ENCODE peak calls at places on chromosome 7, in eight cellular contexts. One of them, this sample, is unnamed.

GRCh38 chr7:2060701-2061100 is 172.0 kb downstream of the MAD1L1 start:
- DNase-seq in RPMI7951: no peak
- DNase-seq in ovary: no peak
- DNase-seq in lung: no peak
- DNase-seq in EH: no peak
- DNase-seq in MCF 10A: no peak
- DNase-seq in activated T-cell treated with anti-CD3 and anti-CD28 coated beads, Interleukin-2, amount 50 U/mL, for 72 hours: no peak
- DNase-seq in ELR: no peak
- DNase-seq in this sample: no peak

GRCh38 chr7:140262242-140262903 is 85.6 kb upstream of the KDM7A start:
- DNase-seq in RPMI7951: no peak
- DNase-seq in ovary: no peak
- DNase-seq in lung: no peak
- DNase-seq in EH: no peak
- DNase-seq in MCF 10A: no peak
- DNase-seq in activated T-cell treated with anti-CD3 and anti-CD28 coated beads, Interleukin-2, amount 50 U/mL, for 72 hours: no peak
- DNase-seq in ELR: no peak
- DNase-seq in this sample: no peak

GRCh38 chr7:147478751-147479150 is 1111.8 kb upstream of the C7orf33 start:
- DNase-seq in RPMI7951: no peak
- DNase-seq in ovary: no peak
- DNase-seq in lung: no peak
- DNase-seq in EH: no peak
- DNase-seq in MCF 10A: no peak
- DNase-seq in activated T-cell treated with anti-CD3 and anti-CD28 coated beads, Interleukin-2, amount 50 U/mL, for 72 hours: no peak
- DNase-seq in ELR: no peak
- DNase-seq in this sample: no peak

GRCh38 chr7:136940122-136940521 is 71.7 kb downstream of the CHRM2 start:
- DNase-seq in RPMI7951: no peak
- DNase-seq in ovary: no peak
- DNase-seq in lung: no peak
- DNase-seq in EH: no peak
- DNase-seq in MCF 10A: no peak
- DNase-seq in activated T-cell treated with anti-CD3 and anti-CD28 coated beads, Interleukin-2, amount 50 U/mL, for 72 hours: no peak
- DNase-seq in ELR: no peak
- DNase-seq in this sample: no peak

GRCh38 chr7:99864041-99864440 is 12.8 kb downstream of the OR2AE1 start:
- DNase-seq in RPMI7951: no peak
- DNase-seq in ovary: no peak
- DNase-seq in lung: no peak
- DNase-seq in EH: no peak
- DNase-seq in MCF 10A: no peak
- DNase-seq in activated T-cell treated with anti-CD3 and anti-CD28 coated beads, Interleukin-2, amount 50 U/mL, for 72 hours: no peak
- DNase-seq in ELR: peak
- DNase-seq in this sample: no peak

GRCh38 chr7:12570529-12571461 is at the start of gene SCIN:
- DNase-seq in RPMI7951: no peak
- DNase-seq in ovary: no peak
- DNase-seq in lung: peak
- DNase-seq in EH: peak
- DNase-seq in MCF 10A: peak
- DNase-seq in activated T-cell treated with anti-CD3 and anti-CD28 coated beads, Interleukin-2, amount 50 U/mL, for 72 hours: peak
- DNase-seq in ELR: peak
- DNase-seq in this sample: no peak

GRCh38 chr7:105877736-105878135 is 1.3 kb upstream of the ATXN7L1 start:
- DNase-seq in RPMI7951: no peak
- DNase-seq in ovary: no peak
- DNase-seq in lung: no peak
- DNase-seq in EH: peak
- DNase-seq in MCF 10A: no peak
- DNase-seq in activated T-cell treated with anti-CD3 and anti-CD28 coated beads, Interleukin-2, amount 50 U/mL, for 72 hours: no peak
- DNase-seq in ELR: peak
- DNase-seq in this sample: no peak

GRCh38 chr7:1720325-1720724 is 50.2 kb downstream of the ELFN1 start:
- DNase-seq in RPMI7951: no peak
- DNase-seq in ovary: no peak
- DNase-seq in lung: no peak
- DNase-seq in EH: no peak
- DNase-seq in MCF 10A: no peak
- DNase-seq in activated T-cell treated with anti-CD3 and anti-CD28 coated beads, Interleukin-2, amount 50 U/mL, for 72 hours: no peak
- DNase-seq in ELR: no peak
- DNase-seq in this sample: peak

GRCh38 chr7:104524836-104525235 is 196.4 kb downstream of the LHFPL3 start:
- DNase-seq in RPMI7951: no peak
- DNase-seq in ovary: no peak
- DNase-seq in lung: no peak
- DNase-seq in EH: no peak
- DNase-seq in MCF 10A: no peak
- DNase-seq in activated T-cell treated with anti-CD3 and anti-CD28 coated beads, Interleukin-2, amount 50 U/mL, for 72 hours: no peak
- DNase-seq in ELR: no peak
- DNase-seq in this sample: no peak

GRCh38 chr7:11413901-11414300 is 418.1 kb downstream of the THSD7A start:
- DNase-seq in RPMI7951: no peak
- DNase-seq in ovary: no peak
- DNase-seq in lung: no peak
- DNase-seq in EH: no peak
- DNase-seq in MCF 10A: no peak
- DNase-seq in activated T-cell treated with anti-CD3 and anti-CD28 coated beads, Interleukin-2, amount 50 U/mL, for 72 hours: no peak
- DNase-seq in ELR: no peak
- DNase-seq in this sample: no peak

GRCh38 chr7:90404777-90405176 is 1.5 kb downstream of the CLDN12 start:
- DNase-seq in RPMI7951: peak
- DNase-seq in ovary: no peak
- DNase-seq in lung: no peak
- DNase-seq in EH: peak
- DNase-seq in MCF 10A: no peak
- DNase-seq in activated T-cell treated with anti-CD3 and anti-CD28 coated beads, Interleukin-2, amount 50 U/mL, for 72 hours: no peak
- DNase-seq in ELR: peak
- DNase-seq in this sample: no peak

GRCh38 chr7:17558135-17558534 is 259.7 kb downstream of the AHR start:
- DNase-seq in RPMI7951: no peak
- DNase-seq in ovary: no peak
- DNase-seq in lung: no peak
- DNase-seq in EH: no peak
- DNase-seq in MCF 10A: no peak
- DNase-seq in activated T-cell treated with anti-CD3 and anti-CD28 coated beads, Interleukin-2, amount 50 U/mL, for 72 hours: no peak
- DNase-seq in ELR: no peak
- DNase-seq in this sample: no peak

GRCh38 chr7:17010637-17011300 is 129.0 kb upstream of the AGR3 start:
- DNase-seq in RPMI7951: no peak
- DNase-seq in ovary: no peak
- DNase-seq in lung: no peak
- DNase-seq in EH: no peak
- DNase-seq in MCF 10A: no peak
- DNase-seq in activated T-cell treated with anti-CD3 and anti-CD28 coated beads, Interleukin-2, amount 50 U/mL, for 72 hours: no peak
- DNase-seq in ELR: no peak
- DNase-seq in this sample: no peak

GRCh38 chr7:10918093-10918590 is 55.5 kb upstream of the PHF14 start:
- DNase-seq in RPMI7951: no peak
- DNase-seq in ovary: no peak
- DNase-seq in lung: no peak
- DNase-seq in EH: no peak
- DNase-seq in MCF 10A: no peak
- DNase-seq in activated T-cell treated with anti-CD3 and anti-CD28 coated beads, Interleukin-2, amount 50 U/mL, for 72 hours: no peak
- DNase-seq in ELR: no peak
- DNase-seq in this sample: no peak